ENCODE peak calls at places on chromosomes 13 and 19, in four cellular contexts. S is HL-60, R is GM12878, E is K562. Q is an unnamed sample.

GRCh38 chr19:6216996-6217751 is 62.6 kb downstream of the MLLT1 start:
- DNase-seq in S (no peak), R (no peak), E (peak), Q (no peak)

GRCh38 chr13:98921786-98922185 is 56.1 kb downstream of the DOCK9 start:
- DNase-seq in S (no peak), R (no peak), E (no peak), Q (no peak)

GRCh38 chr19:13150187-13150918 is at the start of the genes IER2 and STX10:
- DNase-seq in S (peak), R (no peak), E (peak), Q (peak)

GRCh38 chr13:111912991-111913781 is 153.8 kb upstream of the SOX1 start:
- DNase-seq in S (no peak), R (no peak), E (no peak), Q (no peak)

GRCh38 chr19:32373614-32374295 is 28.3 kb downstream of the ZNF507 start:
- DNase-seq in S (no peak), R (no peak), E (peak), Q (no peak)

GRCh38 chr19:33797821-33798633 is 1.4 kb downstream of the KCTD15 start:
- DNase-seq in S (no peak), R (no peak), E (peak), Q (no peak)

GRCh38 chr19:7327802-7328201 is 20.9 kb upstream of the ARHGEF18 start:
- DNase-seq in S (no peak), R (no peak), E (no peak), Q (no peak)

GRCh38 chr13:88544836-88545235 is 873.7 kb downstream of the SLITRK5 start:
- DNase-seq in S (no peak), R (no peak), E (no peak), Q (no peak)

GRCh38 chr19:1587872-1588271 is 4.8 kb downstream of the MBD3 start:
- DNase-seq in S (no peak), R (no peak), E (no peak), Q (no peak)

GRCh38 chr13:76266566-76266965 is 619.6 kb downstream of the KCTD12 start:
- DNase-seq in S (no peak), R (no peak), E (no peak), Q (no peak)

GRCh38 chr13:42279080-42279479 is 7.1 kb downstream of the AKAP11 start:
- DNase-seq in S (no peak), R (no peak), E (no peak), Q (no peak)

GRCh38 chr13:50873481-50873880 is 30.0 kb upstream of the DLEU7 start:
- DNase-seq in S (no peak), R (no peak), E (no peak), Q (no peak)
- TF ChIP-seq SPI1 in S (no peak), R (no peak), E (no peak), Q (no peak)

GRCh38 chr13:73833331-73834070 is 300.7 kb downstream of the KLF12 start:
- DNase-seq in S (no peak), R (no peak), E (no peak), Q (no peak)

GRCh38 chr13:73832203-73832602 is 302.0 kb downstream of the KLF12 start:
- DNase-seq in S (no peak), R (no peak), E (no peak), Q (no peak)

GRCh38 chr13:73837147-73837546 is 297.1 kb downstream of the KLF12 start:
- DNase-seq in S (no peak), R (no peak), E (no peak), Q (no peak)

DNA sequence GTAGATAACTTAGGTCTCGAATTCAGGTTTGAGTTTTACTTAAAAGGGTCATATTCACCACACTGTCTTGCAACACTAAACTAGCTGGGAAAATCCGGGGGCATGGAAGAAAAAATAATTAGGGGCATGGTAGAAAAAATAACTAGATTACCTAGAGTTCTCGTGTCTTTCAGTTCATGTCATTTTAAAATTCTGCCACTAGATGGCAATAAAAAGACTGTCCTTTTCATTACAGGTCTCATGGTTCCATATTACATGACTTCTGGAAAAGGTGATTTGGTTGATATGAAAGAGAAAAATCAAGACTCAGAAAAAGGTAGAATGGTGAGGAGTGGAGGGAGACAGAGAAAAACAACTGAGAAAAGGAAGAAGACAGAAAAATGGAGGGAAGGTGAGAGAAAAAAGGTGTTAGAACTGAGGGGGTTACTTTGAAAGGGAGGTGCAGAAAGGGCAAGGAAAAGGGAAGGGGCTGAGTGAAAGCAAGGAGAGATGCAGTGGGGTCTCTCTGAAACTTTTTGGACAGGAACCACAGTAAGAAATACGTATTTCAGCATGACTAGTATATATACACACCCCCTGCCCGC is 299.0 kb downstream of the KLF12 start:
- DNase-seq in S (peak), R (peak), E (peak), Q (no peak)
- TF ChIP-seq SPI1 in S (no peak), R (no peak), E (no peak), Q (no peak)

GRCh38 chr13:109389456-109389855 is 396.9 kb downstream of the IRS2 start:
- DNase-seq in S (no peak), R (no peak), E (no peak), Q (no peak)

GRCh38 chr13:109381546-109382180 is 404.7 kb downstream of the IRS2 start:
- DNase-seq in S (no peak), R (no peak), E (no peak), Q (no peak)

GRCh38 chr13:109383683-109384082 is 402.7 kb downstream of the IRS2 start:
- DNase-seq in S (no peak), R (no peak), E (no peak), Q (no peak)

GRCh38 chr13:109387438-109387837 is 398.9 kb downstream of the IRS2 start:
- DNase-seq in S (peak), R (no peak), E (no peak), Q (no peak)

GRCh38 chr13:109385161-109385560 is 401.2 kb downstream of the IRS2 start:
- DNase-seq in S (peak), R (no peak), E (no peak), Q (no peak)
- TF ChIP-seq SPI1 in S (peak), R (no peak), E (no peak), Q (no peak)

DNA sequence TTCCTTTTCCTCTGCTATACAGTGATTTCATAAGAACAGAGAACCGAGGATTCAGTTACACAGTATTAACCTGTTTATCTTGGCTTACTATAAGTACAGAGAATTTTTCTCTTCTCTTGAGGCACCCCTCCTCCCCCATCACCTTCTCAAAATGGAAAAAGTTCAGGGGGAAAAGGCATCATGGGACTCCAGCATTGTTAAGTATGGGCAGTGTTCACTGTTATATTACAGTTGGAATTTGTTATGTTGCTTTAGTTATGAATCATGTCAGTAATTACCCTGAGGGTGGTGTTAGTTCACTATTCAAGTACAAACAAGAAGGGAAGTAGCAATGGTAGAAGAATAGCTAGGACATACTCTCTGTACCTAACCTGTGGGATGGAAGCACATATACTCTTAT is 12.1 kb downstream of the LPAR6 start:
- DNase-seq in S (no peak), R (peak), E (no peak), Q (no peak)
- TF ChIP-seq SPI1 in S (peak), R (no peak), E (no peak), Q (peak)